ENCODE peak calls at places on chromosomes 16 and 17, in four cellular contexts. K is T-cell; G is sciatic nerve; B is activated CD4-positive, alpha-beta T cell treated with anti-CD3 and anti-CD28 coated beads for 36 hours. X is an unnamed sample.
A peak's percentile ranks its signal among the peaks of the same experiment; 100 is the strongest.

GRCh38 chr17:50018909-50019308 is 23.9 kb upstream of the DLX3 start:
- ATAC-seq in B (no peak), K (no peak), G (no peak), X (no peak)

GRCh38 chr16:78211951-78212350 is 112.5 kb downstream of the WWOX start:
- ATAC-seq in K (no peak), B (no peak), G (no peak), X (no peak)

GRCh38 chr16:81128726-81129524 is 32.7 kb upstream of the GCSH start:
- ATAC-seq in B (no peak), K (no peak), G (no peak), X (no peak)

GRCh38 chr17:2157081-2157480 is 102.2 kb downstream of the HIC1 start:
- ATAC-seq in G (peak; percentile 54), B (no peak), K (no peak), X (no peak)

GRCh38 chr16:83882118-83882879 is 16.6 kb upstream of the MLYCD start:
- ATAC-seq in B (no peak), K (no peak), G (no peak), X (no peak)

GRCh38 chr16:49419016-49419415 is 45.4 kb downstream of the C16orf78 start:
- ATAC-seq in G (no peak), K (no peak), B (no peak), X (no peak)

GRCh38 chr17:64459284-64459747 is 10.4 kb downstream of the MILR1 start:
- ATAC-seq in G (no peak), K (no peak), B (peak; percentile 75), X (peak; percentile 57)

GRCh38 chr17:81420769-81421462 is 25.7 kb downstream of the BAHCC1 start:
- ATAC-seq in G (peak; percentile 7), K (no peak), B (no peak), X (no peak)

GRCh38 chr17:57890857-57891232 is 41.0 kb upstream of the MRPS23 start:
- ATAC-seq in B (no peak), G (no peak), K (no peak), X (no peak)

GRCh38 chr17:27623578-27623977 is 7.4 kb upstream of the LGALS9 start:
- ATAC-seq in B (no peak), G (peak; percentile 31), K (no peak), X (no peak)

GRCh38 chr16:85004587-85005205 is 6.6 kb downstream of the ZDHHC7 start:
- ATAC-seq in G (peak; percentile 54), B (no peak), K (no peak), X (no peak)

GRCh38 chr17:48068491-48068961 is 20.4 kb downstream of the NFE2L1 start:
- ATAC-seq in G (no peak), B (peak; percentile 78), K (no peak), X (peak; percentile 38)

GRCh38 chr17:50672831-50673551 is 34.7 kb downstream of the ANKRD40 start:
- ATAC-seq in G (no peak), K (no peak), B (no peak), X (no peak)

GRCh38 chr17:77821114-77821513 is 137.4 kb upstream of the TNRC6C start:
- ATAC-seq in K (no peak), G (no peak), B (peak; percentile 26), X (peak; percentile 52)

GRCh38 chr16:78331749-78332148 is 232.3 kb downstream of the WWOX start:
- ATAC-seq in G (peak; percentile 66), K (no peak), B (no peak), X (no peak)

GRCh38 chr16:56399047-56399446 is 26.3 kb downstream of the AMFR start:
- ATAC-seq in K (no peak), G (no peak), B (no peak), X (no peak)

GRCh38 chr17:45666641-45667040 is 117.5 kb upstream of the CRHR1 start:
- ATAC-seq in K (no peak), G (no peak), B (no peak), X (no peak)

GRCh38 chr16:59195242-59195641 is 461.1 kb upstream of the GOT2 start:
- ATAC-seq in B (no peak), G (no peak), K (no peak), X (no peak)

GRCh38 chr17:42065201-42065600 is 14.8 kb upstream of the C17orf113 start:
- ATAC-seq in K (peak; percentile 73), G (no peak), B (no peak), X (no peak)

GRCh38 chr16:982152-983043 is 828 bp downstream of the SOX8 start:
- ATAC-seq in K (peak; percentile 32), B (no peak), G (no peak), X (peak; percentile 20)

GRCh38 chr16:17304814-17305169 is 166.0 kb downstream of the XYLT1 start:
- ATAC-seq in B (no peak), K (no peak), G (peak; percentile 30), X (no peak)

GRCh38 chr16:71188956-71189712 is 41.4 kb downstream of the HYDIN start:
- ATAC-seq in K (no peak), G (no peak), B (no peak), X (no peak)

GRCh38 chr17:82384051-82384729 is 12.6 kb downstream of the UTS2R start:
- ATAC-seq in B (no peak), G (no peak), K (no peak), X (no peak)

GRCh38 chr16:81697886-81698635 is 81.0 kb upstream of the PLCG2 start:
- ATAC-seq in B (no peak), K (no peak), G (no peak), X (no peak)

GRCh38 chr16:149024-149675 is 3.3 kb upstream of the HBZ start:
- ATAC-seq in G (no peak), K (no peak), B (no peak), X (no peak)

GRCh38 chr17:6756425-6757012 is 673 bp downstream of the XAF1 start:
- ATAC-seq in B (peak; percentile 16), G (no peak), K (no peak), X (peak; percentile 47)

GRCh38 chr16:11639925-11640899 is 28.0 kb upstream of the SNN start:
- ATAC-seq in K (no peak), B (no peak), G (peak; percentile 96), X (peak; percentile 21)

GRCh38 chr17:50681260-50682200 is 26.2 kb downstream of the ANKRD40 start:
- ATAC-seq in K (no peak), G (peak; percentile 82), B (peak; percentile 36), X (no peak)

GRCh38 chr16:67404740-67405226 is 11.5 kb upstream of the TPPP3 start:
- ATAC-seq in B (no peak), K (no peak), G (no peak), X (no peak)